ENCODE peak calls at places on chromosome 18, in seven cellular contexts. Z is left ventricle myocardium inferior, X is upper lobe of right lung, W is psoas muscle, S is H7, A is kidney, N is mammary epithelial cell. B is an unnamed sample.

GRCh38 chr18:12606592-12607315 is 51.2 kb downstream of the SPIRE1 start:
- DNase-seq in N (peak; percentile 70), Z (no peak), W (no peak), X (no peak), S (no peak), A (no peak), B (no peak)

GRCh38 chr18:25832008-25832604 is 258.3 kb downstream of the SS18 start:
- DNase-seq in S (peak; percentile 69), Z (peak; percentile 72), N (peak; percentile 33), X (peak; percentile 72), A (no peak), W (peak; percentile 61), B (no peak)

GRCh38 chr18:13465476-13465875 is 246.9 kb downstream of the LDLRAD4 start:
- DNase-seq in W (no peak), X (no peak), A (no peak), S (no peak), N (no peak), Z (no peak), B (peak; percentile 39)

GRCh38 chr18:43393174-43393573 is 115.9 kb upstream of the SYT4 start:
- DNase-seq in N (no peak), S (no peak), X (no peak), W (no peak), Z (no peak), A (no peak), B (no peak)

GRCh38 chr18:25392199-25392598 is 40.2 kb upstream of the ZNF521 start:
- DNase-seq in X (no peak), S (no peak), N (no peak), W (no peak), Z (no peak), A (no peak), B (no peak)

GRCh38 chr18:22349966-22350365 is 67.7 kb downstream of the CTAGE1 start:
- DNase-seq in X (no peak), N (no peak), S (no peak), Z (no peak), W (no peak), A (no peak), B (no peak)

GRCh38 chr18:52426041-52426440 is 86.0 kb downstream of the DCC start:
- DNase-seq in A (no peak), X (no peak), S (no peak), Z (no peak), W (no peak), N (no peak), B (no peak)

GRCh38 chr18:23862071-23862470 is 152.5 kb upstream of the TTC39C start:
- DNase-seq in N (peak; percentile 94), S (no peak), A (no peak), W (no peak), X (no peak), Z (no peak), B (no peak)

GRCh38 chr18:73514449-73514848 is 633.2 kb downstream of the FBXO15 start:
- DNase-seq in S (no peak), W (no peak), Z (no peak), X (no peak), A (no peak), N (no peak), B (peak; percentile 37)

GRCh38 chr18:29157057-29157780 is 980.3 kb upstream of the CDH2 start:
- DNase-seq in Z (no peak), S (no peak), W (no peak), X (no peak), N (peak; percentile 74), A (no peak), B (no peak)

GRCh38 chr18:55318864-55319516 is 269.0 kb downstream of the TCF4 start:
- DNase-seq in S (no peak), W (no peak), N (no peak), Z (no peak), A (no peak), X (no peak), B (no peak)

GRCh38 chr18:61833387-61833786 is 59.4 kb downstream of the RNF152 start:
- DNase-seq in W (no peak), A (no peak), Z (no peak), S (no peak), N (peak; percentile 32), X (no peak), B (no peak)

GRCh38 chr18:61464551-61465102 is 131.4 kb downstream of the CDH20 start:
- DNase-seq in S (no peak), Z (no peak), W (no peak), N (no peak), X (no peak), A (no peak), B (no peak)

GRCh38 chr18:79888016-79888415 is 63.4 kb downstream of the SLC66A2 start:
- DNase-seq in N (no peak), Z (no peak), W (no peak), S (no peak), X (peak; percentile 58), A (peak; percentile 40), B (no peak)

GRCh38 chr18:80143876-80144275 is 34.8 kb downstream of the ADNP2 start:
- DNase-seq in S (no peak), X (no peak), Z (no peak), A (no peak), W (no peak), N (peak; percentile 6), B (no peak)

GRCh38 chr18:75475228-75475627 is 47.7 kb upstream of the SMIM21 start:
- DNase-seq in A (no peak), W (no peak), N (peak; percentile 54), Z (no peak), S (no peak), X (no peak), B (no peak)

GRCh38 chr18:7766817-7767216 is 199.7 kb downstream of the PTPRM start:
- DNase-seq in W (no peak), Z (no peak), S (no peak), A (no peak), N (no peak), X (no peak), B (no peak)

GRCh38 chr18:55419132-55419938 is 168.7 kb downstream of the TCF4 start:
- DNase-seq in Z (no peak), W (no peak), X (no peak), A (no peak), S (no peak), N (no peak), B (no peak)

GRCh38 chr18:24121625-24122024 is 17.2 kb upstream of the CABYR start:
- DNase-seq in X (no peak), W (no peak), S (no peak), Z (no peak), A (no peak), N (no peak), B (no peak)

GRCh38 chr18:78376036-78376435 is 603.6 kb upstream of the SALL3 start:
- DNase-seq in W (no peak), Z (no peak), N (no peak), S (peak; percentile 76), A (no peak), X (no peak), B (no peak)

GRCh38 chr18:25896178-25896780 is 194.1 kb downstream of the SS18 start:
- DNase-seq in A (no peak), X (no peak), S (peak; percentile 49), W (no peak), Z (no peak), N (peak; percentile 33), B (no peak)

GRCh38 chr18:77074431-77074830 is 58.2 kb downstream of the MBP start:
- DNase-seq in Z (no peak), S (no peak), X (no peak), N (no peak), W (no peak), A (no peak), B (no peak)

GRCh38 chr18:77077401-77077800 is 55.2 kb downstream of the MBP start:
- DNase-seq in N (no peak), A (no peak), W (no peak), S (no peak), Z (no peak), X (no peak), B (no peak)

GRCh38 chr18:77077836-77078456 is 54.6 kb downstream of the MBP start:
- DNase-seq in Z (no peak), X (no peak), A (no peak), N (peak; percentile 33), S (no peak), W (no peak), B (no peak)

GRCh38 chr18:77078671-77079070 is 53.9 kb downstream of the MBP start:
- DNase-seq in N (no peak), A (no peak), S (no peak), Z (no peak), W (no peak), X (no peak), B (no peak)

DNA sequence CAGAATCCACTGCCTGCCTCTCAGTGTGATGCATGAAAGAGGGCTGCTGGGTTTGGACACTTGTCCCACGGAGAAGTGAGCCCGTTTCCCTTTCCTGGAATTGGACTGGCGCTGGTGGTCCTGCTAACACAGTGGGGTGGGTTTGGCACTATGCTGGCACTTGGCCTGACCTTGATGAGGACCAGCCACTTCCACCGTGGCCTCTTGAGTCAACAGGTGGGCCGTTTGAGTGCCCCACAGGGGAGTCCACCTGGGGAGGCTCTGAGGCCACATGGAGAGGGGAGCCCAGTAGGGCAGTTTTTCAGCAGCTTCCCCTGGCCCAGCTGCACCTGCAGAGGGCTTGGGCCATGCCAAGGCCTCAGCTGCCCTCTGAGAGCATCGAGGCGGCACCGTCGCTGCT is 56.5 kb downstream of the MBP start:
- DNase-seq in A (no peak), N (no peak), W (no peak), X (no peak), Z (no peak), S (no peak), B (no peak)
- H3K36me3 ChIP-seq in A (no peaks in the 10 kb centered on the region), N (peaks cover 2% of the 10 kb centered on the region), W (no peaks in the 10 kb centered on the region), X (no peaks in the 10 kb centered on the region), Z (no peaks in the 10 kb centered on the region), S (no peaks in the 10 kb centered on the region), B (no peaks in the 10 kb centered on the region)

GRCh38 chr18:58965930-58966662 is 101.4 kb downstream of the ZNF532 start:
- DNase-seq in W (no peak), X (no peak), N (no peak), S (no peak), A (no peak), Z (no peak), B (no peak)
- H3K4me3 ChIP-seq in W (no peak overlapping the region), X (no peak overlapping the region), N (no peak overlapping the region), S (no peak overlapping the region), A (no peak overlapping the region), Z (no peak overlapping the region), B (no peak overlapping the region)

DNA sequence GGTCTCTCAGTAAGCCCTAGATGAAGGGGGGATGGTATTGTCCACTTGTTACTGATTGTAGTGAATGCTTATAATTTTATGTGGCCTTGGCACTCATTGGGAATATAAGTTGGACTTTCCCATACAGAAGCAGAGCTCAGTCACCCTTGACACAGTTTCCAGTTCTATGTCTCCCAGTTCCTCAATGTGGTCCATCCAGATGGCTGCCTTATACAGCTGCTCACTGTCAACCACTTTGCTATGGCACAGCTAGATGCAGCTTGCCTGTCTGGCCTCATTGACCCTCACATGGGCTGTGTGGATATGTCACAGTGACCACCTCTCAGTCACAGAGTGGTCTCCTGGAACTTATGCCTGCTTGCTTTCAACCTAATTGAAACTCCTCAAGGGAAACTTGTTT is 21.7 kb downstream of the SLC39A6 start:
- DNase-seq in N (no peak), A (no peak), S (no peak), Z (no peak), W (no peak), X (no peak), B (no peak)
- H3K36me3 ChIP-seq in N (peaks cover 19% of the 10 kb centered on the region), A (peaks cover 9% of the 10 kb centered on the region), S (peaks cover 6% of the 10 kb centered on the region), Z (peaks cover 21% of the 10 kb centered on the region), W (no peaks in the 10 kb centered on the region), X (peaks cover 20% of the 10 kb centered on the region), B (peaks cover 3% of the 10 kb centered on the region)

GRCh38 chr18:64082513-64082912 is 66.4 kb downstream of the LINC00305 start:
- DNase-seq in N (no peak), S (no peak), X (no peak), Z (no peak), W (no peak), A (no peak), B (no peak)
- H3K4me3 ChIP-seq in N (no peak overlapping the region), S (no peak overlapping the region), X (no peak overlapping the region), Z (no peak overlapping the region), W (no peak overlapping the region), A (no peak overlapping the region), B (no peak overlapping the region)

GRCh38 chr18:57574866-57575265 is 11.6 kb downstream of the FECH start:
- DNase-seq in N (peak; percentile 15), S (no peak), W (no peak), A (no peak), Z (no peak), X (no peak), B (no peak)
- H3K36me3 ChIP-seq in N (peaks cover 15% of the 10 kb centered on the region), S (peaks cover 8% of the 10 kb centered on the region), W (peaks cover 10% of the 10 kb centered on the region), A (peaks cover 26% of the 10 kb centered on the region), Z (peaks cover 94% of the 10 kb centered on the region), X (peaks cover 80% of the 10 kb centered on the region), B (peaks cover 8% of the 10 kb centered on the region)